ENCODE peak calls at places on chromosomes 16 and 17, in nine cellular contexts. E is AG09319; T is CD4-positive, alpha-beta T cell; I is nucleus accumbens; V is EL; H is activated B cell treated with CpG ODN at 0.5 μM for 24 hours; M is activated CD4-positive, alpha-beta T cell treated with anti-CD3 and anti-CD28 coated beads, Interleukin-2, amount 50 U/mL, for 4 hours; F is Right ventricle myocardium superior; D is esophagus squamous epithelium. N is an unnamed sample.

GRCh38 chr16:49599281-49599680 is 225.7 kb downstream of the C16orf78 start:
- DNase-seq in E (no peak), T (no peak), I (no peak), V (no peak), H (no peak), M (no peak), F (no peak), D (no peak), N (no peak)

GRCh38 chr17:62004388-62004787 is 60.7 kb downstream of the MED13 start:
- DNase-seq in E (no peak), T (no peak), I (no peak), V (no peak), H (no peak), M (no peak), F (no peak), D (no peak), N (no peak)

GRCh38 chr16:68013440-68013839 is 2.3 kb downstream of the DPEP2NB start:
- DNase-seq in E (no peak), T (no peak), I (no peak), V (no peak), H (no peak), M (no peak), F (no peak), D (no peak), N (no peak)

GRCh38 chr17:10618202-10618635 is 38.9 kb downstream of the MYH3 start:
- DNase-seq in E (peak; percentile 37), T (peak; percentile 53), I (peak; percentile 37), V (peak; percentile 73), H (peak; percentile 54), M (peak; percentile 33), F (peak; percentile 62), D (no peak), N (peak; percentile 35)

GRCh38 chr17:49588726-49589555 is 13.3 kb downstream of the NXPH3 start:
- DNase-seq in E (peak; percentile 32), T (no peak), I (no peak), V (peak; percentile 75), H (no peak), M (no peak), F (no peak), D (no peak), N (no peak)

GRCh38 chr17:77425791-77426641 is 285.2 kb downstream of the SEC14L1 start:
- DNase-seq in E (no peak), T (no peak), I (no peak), V (peak; percentile 83), H (peak; percentile 21), M (peak; percentile 35), F (no peak), D (no peak), N (no peak)

GRCh38 chr17:20995164-20995872 is 47.5 kb downstream of the USP22 start:
- DNase-seq in E (no peak), T (peak; percentile 30), I (no peak), V (no peak), H (no peak), M (no peak), F (no peak), D (no peak), N (no peak)

GRCh38 chr16:58187092-58187491 is 10.8 kb downstream of the CSNK2A2 start:
- DNase-seq in E (no peak), T (no peak), I (no peak), V (peak; percentile 8), H (no peak), M (no peak), F (no peak), D (no peak), N (no peak)

GRCh38 chr16:28529124-28529523 is 9.7 kb downstream of the NUPR1 start:
- DNase-seq in E (no peak), T (no peak), I (no peak), V (no peak), H (no peak), M (no peak), F (no peak), D (no peak), N (no peak)

GRCh38 chr17:79033741-79034501 is 10.0 kb downstream of the C1QTNF1 start:
- DNase-seq in E (no peak), T (no peak), I (peak; percentile 44), V (no peak), H (no peak), M (no peak), F (peak; percentile 80), D (no peak), N (peak; percentile 62)